ENCODE peak calls at places on chromosomes 1 and 21, in five cellular contexts. Y is endothelial cell of umbilical vein, I is ovary, G is heart left ventricle, Q is thyroid gland. D is an unnamed sample. For H3K4me1, the result is how much of the 10 kb centered on the place peaks cover.

GRCh38 chr1:44608141-44608540 is 66.1 kb downstream of the TMEM53 start:
- DNase-seq in Y (no peak), I (no peak), G (no peak), Q (no peak), D (no peak)

GRCh38 chr1:164223378-164223777 is 335.6 kb upstream of the PBX1 start:
- DNase-seq in Y (no peak), I (no peak), G (no peak), Q (no peak), D (no peak)

GRCh38 chr1:93016171-93016570 is 54.9 kb upstream of the DIPK1A start:
- DNase-seq in Y (no peak), I (no peak), G (no peak), Q (no peak), D (no peak)

GRCh38 chr1:195516036-195516435 is 1092.2 kb downstream of the KCNT2 start:
- DNase-seq in Y (no peak), I (no peak), G (no peak), Q (no peak), D (no peak)

GRCh38 chr1:101276818-101277217 is 40.0 kb downstream of the S1PR1 start:
- DNase-seq in Y (peak), I (no peak), G (no peak), Q (no peak), D (no peak)

GRCh38 chr1:225973158-225973557 is 26.0 kb downstream of the SDE2 start:
- DNase-seq in Y (no peak), I (no peak), G (no peak), Q (no peak), D (no peak)

GRCh38 chr1:151875419-151876097 is 22.0 kb upstream of the THEM5 start:
- DNase-seq in Y (no peak), I (no peak), G (no peak), Q (no peak), D (no peak)

GRCh38 chr21:34836103-34836932 is 167.5 kb downstream of the CLIC6 start:
- DNase-seq in Y (peak), I (peak), G (peak), Q (peak), D (peak)

GRCh38 chr1:106978477-106979322 is 77.8 kb upstream of the PRMT6 start:
- DNase-seq in Y (no peak), I (no peak), G (no peak), Q (no peak), D (no peak)

GRCh38 chr21:19523731-19524130 is 1120.1 kb upstream of the TMPRSS15 start:
- DNase-seq in Y (no peak), I (no peak), G (no peak), Q (no peak), D (no peak)

GRCh38 chr21:17848228-17848627 is 29.1 kb upstream of the C21orf91 start:
- DNase-seq in Y (no peak), I (no peak), G (peak), Q (peak), D (peak)

GRCh38 chr1:44422161-44422560 is 17.1 kb downstream of the RNF220 start:
- DNase-seq in Y (peak), I (no peak), G (peak), Q (no peak), D (no peak)

GRCh38 chr1:91557039-91557690 is 56.5 kb downstream of the CDC7 start:
- DNase-seq in Y (peak), I (no peak), G (no peak), Q (no peak), D (no peak)

GRCh38 chr21:32578107-32578691 is 7.1 kb downstream of the TCP10L start:
- DNase-seq in Y (peak), I (no peak), G (no peak), Q (no peak), D (no peak)

GRCh38 chr21:39911792-39912191 is 44.6 kb downstream of the PCP4 start:
- DNase-seq in Y (no peak), I (no peak), G (no peak), Q (no peak), D (no peak)

GRCh38 chr1:30645807-30646206 is 77.6 kb downstream of the MATN1 start:
- DNase-seq in Y (no peak), I (no peak), G (no peak), Q (no peak), D (no peak)

GRCh38 chr21:35348686-35349085 is 299.6 kb upstream of the RUNX1 start:
- DNase-seq in Y (no peak), I (no peak), G (no peak), Q (no peak), D (no peak)

GRCh38 chr1:164660415-164661174 is 101.6 kb downstream of the PBX1 start:
- DNase-seq in Y (no peak), I (no peak), G (no peak), Q (no peak), D (no peak)

GRCh38 chr1:182260516-182260915 is 131.1 kb downstream of the GLUL start:
- DNase-seq in Y (no peak), I (no peak), G (no peak), Q (no peak), D (no peak)

GRCh38 chr1:233647083-233647482 is 33.2 kb downstream of the KCNK1 start:
- DNase-seq in Y (no peak), I (no peak), G (no peak), Q (no peak), D (no peak)

GRCh38 chr1:44090409-44091252 is 28.0 kb upstream of the KLF17 start:
- DNase-seq in Y (no peak), I (no peak), G (no peak), Q (no peak), D (no peak)

GRCh38 chr1:228098323-228098931 is 4.7 kb downstream of the C1orf35 start:
- DNase-seq in Y (no peak), I (no peak), G (no peak), Q (no peak), D (no peak)

GRCh38 chr1:19074902-19075721 is 118.6 kb upstream of the IFFO2 start:
- DNase-seq in Y (no peak), I (no peak), G (no peak), Q (peak), D (peak)

GRCh38 chr1:156359973-156360372 is 9.0 kb upstream of the RHBG start:
- DNase-seq in Y (peak), I (no peak), G (no peak), Q (no peak), D (peak)

GRCh38 chr1:46686255-46686654 is 14.6 kb downstream of the TEX38 start:
- DNase-seq in Y (peak), I (no peak), G (no peak), Q (no peak), D (no peak)

GRCh38 chr1:61606448-61607312 is 118.3 kb downstream of the TM2D1 start:
- DNase-seq in Y (peak), I (peak), G (peak), Q (peak), D (peak)

GRCh38 chr1:179190861-179191260 is 38.6 kb downstream of the ABL2 start:
- DNase-seq in Y (peak), I (no peak), G (peak), Q (no peak), D (no peak)

GRCh38 chr1:226498690-226499008 is 49.9 kb upstream of the STUM start:
- DNase-seq in Y (no peak), I (no peak), G (no peak), Q (no peak), D (no peak)

GRCh38 chr1:64196074-64196869 is 7.2 kb upstream of the UBE2U start:
- DNase-seq in Y (no peak), I (no peak), G (peak), Q (no peak), D (no peak)

GRCh38 chr1:63379583-63379982 is 12.2 kb downstream of the ALG6 start:
- DNase-seq in Y (no peak), I (no peak), G (no peak), Q (no peak), D (no peak)

GRCh38 chr21:15740383-15740782 is 10.6 kb downstream of the USP25 start:
- DNase-seq in Y (no peak), I (no peak), G (no peak), Q (no peak), D (no peak)

GRCh38 chr1:35894183-35894582 is 11.2 kb downstream of the AGO1 start:
- DNase-seq in Y (no peak), I (peak), G (peak), Q (no peak), D (peak)

DNA sequence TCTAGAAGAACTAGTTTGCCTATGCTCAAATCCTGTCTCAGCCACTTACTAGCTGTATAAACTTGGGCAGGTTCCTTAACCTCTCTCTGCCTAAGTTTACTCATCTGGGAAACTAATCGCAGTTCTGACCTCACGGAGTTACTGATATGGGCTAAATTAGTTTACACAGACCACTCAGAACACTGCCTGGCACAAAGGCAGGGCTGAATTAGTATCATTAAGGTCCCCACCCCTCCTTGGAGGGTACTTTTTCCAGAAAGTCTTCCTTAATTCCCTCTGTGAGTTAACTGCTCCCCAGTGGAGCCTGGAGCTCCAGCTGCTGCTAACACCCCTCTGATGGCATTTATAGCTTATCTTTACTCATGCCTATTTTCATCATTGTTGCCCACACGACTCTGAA is 40.3 kb downstream of the SSBP3 start:
- DNase-seq in Y (no peak), I (no peak), G (no peak), Q (no peak), D (no peak)
- H3K4me1 ChIP-seq in Y (under half), I (under half), G (under half), Q (under half), D (under half)

GRCh38 chr21:36412916-36413315 is 27.7 kb downstream of the CHAF1B start:
- DNase-seq in Y (no peak), I (no peak), G (no peak), Q (no peak), D (no peak)
- H3K27ac ChIP-seq in Y (no peak), I (no peak), G (no peak), Q (no peak), D (no peak)

DNA sequence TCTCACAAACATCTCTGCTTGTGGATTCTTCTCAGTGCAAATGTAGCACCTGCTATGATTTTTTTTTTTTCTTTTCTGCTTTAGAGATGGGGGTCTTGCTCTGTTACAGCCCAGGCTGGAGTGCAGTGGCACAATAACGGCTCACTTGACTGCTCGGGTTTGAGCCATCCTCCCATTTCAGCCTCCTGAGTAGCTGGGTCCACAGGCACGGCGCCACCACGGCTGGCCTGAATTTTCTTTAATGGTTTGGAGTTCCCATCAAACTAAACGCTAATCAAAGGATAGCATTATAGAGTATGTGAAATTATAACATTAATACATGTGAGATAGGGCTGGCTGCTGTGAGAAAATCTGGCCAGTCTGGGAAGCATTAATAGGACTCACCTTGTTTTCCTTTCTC is 7.2 kb upstream of the PTGER3 start:
- DNase-seq in Y (no peak), I (no peak), G (no peak), Q (peak), D (no peak)
- TF ChIP-seq POLR2A in Y (no peak), I (no peak), G (no peak), Q (no peak), D (no peak)

DNA sequence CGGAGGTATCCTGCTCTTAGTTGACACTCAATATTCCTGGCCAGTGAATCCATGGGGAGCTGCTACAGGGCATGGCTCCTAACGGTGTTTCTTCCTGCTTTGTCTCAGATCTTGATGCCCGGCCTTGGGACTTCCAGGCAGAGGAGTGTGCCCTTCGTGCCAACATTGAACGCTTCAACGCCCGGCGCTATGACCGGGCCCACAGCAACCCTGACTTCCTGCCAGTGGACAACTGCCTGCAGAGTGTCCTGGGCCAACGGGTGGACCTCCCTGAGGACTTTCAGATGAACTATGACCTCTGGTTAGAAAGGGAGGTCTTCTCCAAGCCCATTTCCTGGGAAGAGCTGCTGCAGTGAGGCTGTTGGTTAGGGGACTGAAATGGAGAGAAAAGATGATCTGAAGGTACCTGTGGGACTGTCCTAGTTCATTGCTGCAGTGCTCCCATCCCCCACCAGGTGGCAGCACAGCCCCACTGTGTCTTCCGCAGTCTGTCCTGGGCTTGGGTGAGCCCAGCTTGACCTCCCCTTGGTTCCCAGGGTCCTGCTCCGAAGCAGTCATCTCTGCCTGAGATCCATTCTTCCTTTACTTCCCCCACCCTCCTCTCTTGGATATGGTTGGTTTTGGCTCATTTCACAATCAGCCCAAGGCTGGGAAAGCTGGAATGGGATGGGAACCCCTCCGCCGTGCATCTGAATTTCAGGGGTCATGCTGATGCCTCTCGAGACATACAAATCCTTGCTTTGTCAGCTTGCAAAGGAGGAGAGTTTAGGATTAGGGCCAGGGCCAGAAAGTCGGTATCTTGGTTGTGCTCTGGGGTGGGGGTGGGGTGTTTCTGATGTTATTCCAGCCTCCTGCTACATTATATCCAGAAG is 16.7 kb downstream of the ALX3 start:
- DNase-seq in Y (peak), I (peak), G (peak), Q (peak), D (peak)
- H3K4me1 ChIP-seq in Y (under half), I (under half), G (under half), Q (under half), D (under half)